ENCODE peak calls at places on chromosomes 11 and 22, in ten cellular contexts. X, G, F, M, C, D, I, N, S and T are unnamed samples. For H3K4me1, the result is how much of the 10 kb centered on the place peaks cover.

GRCh38 chr22:37690901-37691504 is 4.9 kb downstream of the NOL12 start:
- DNase-seq in X (no peak), G (no peak), F (no peak), M (no peak), C (no peak), D (peak), I (no peak), N (peak), S (no peak), T (no peak)

GRCh38 chr11:72179804-72180396 is 12.0 kb upstream of the FOLR1 start:
- DNase-seq in X (no peak), G (no peak), F (no peak), M (no peak), C (no peak), D (no peak), I (no peak), N (no peak), S (no peak), T (no peak)

GRCh38 chr11:131889146-131889577 is 518.7 kb downstream of the NTM start:
- DNase-seq in X (no peak), G (no peak), F (no peak), M (no peak), C (no peak), D (no peak), I (no peak), N (no peak), S (no peak), T (no peak)

GRCh38 chr11:44833869-44834452 is 107.2 kb downstream of the TSPAN18 start:
- DNase-seq in X (no peak), G (no peak), F (no peak), M (no peak), C (no peak), D (no peak), I (no peak), N (no peak), S (no peak), T (no peak)

GRCh38 chr22:37624017-37624365 is 15.4 kb downstream of the GGA1 start:
- DNase-seq in X (no peak), G (no peak), F (no peak), M (no peak), C (no peak), D (no peak), I (no peak), N (no peak), S (peak), T (peak)

GRCh38 chr22:32617271-32617670 is 142.7 kb downstream of the FBXO7 start:
- DNase-seq in X (no peak), G (no peak), F (no peak), M (no peak), C (no peak), D (no peak), I (no peak), N (no peak), S (no peak), T (no peak)

GRCh38 chr11:57324154-57324885 is 432 bp downstream of the TNKS1BP1 start:
- DNase-seq in X (peak), G (peak), F (peak), M (no peak), C (peak), D (peak), I (peak), N (no peak), S (peak), T (no peak)

GRCh38 chr11:65900125-65900898 is at the start of gene FOSL1:
- DNase-seq in X (peak), G (peak), F (peak), M (peak), C (peak), D (peak), I (peak), N (peak), S (peak), T (peak)

GRCh38 chr11:134360050-134360835 is 28.5 kb downstream of the GLB1L2 start:
- DNase-seq in X (peak), G (peak), F (peak), M (peak), C (no peak), D (peak), I (peak), N (peak), S (peak), T (peak)

GRCh38 chr11:57643802-57644201 is 5.9 kb downstream of the YPEL4 start:
- DNase-seq in X (no peak), G (no peak), F (peak), M (no peak), C (no peak), D (no peak), I (no peak), N (no peak), S (no peak), T (no peak)

GRCh38 chr11:46894961-46895360 is 23.4 kb downstream of the LRP4 start:
- DNase-seq in X (no peak), G (no peak), F (no peak), M (no peak), C (no peak), D (no peak), I (no peak), N (no peak), S (no peak), T (no peak)

GRCh38 chr11:114367244-114367957 is 32.9 kb downstream of the C11orf71 start:
- DNase-seq in X (no peak), G (no peak), F (no peak), M (no peak), C (no peak), D (no peak), I (no peak), N (no peak), S (no peak), T (no peak)

GRCh38 chr11:131658414-131658813 is 288.0 kb downstream of the NTM start:
- DNase-seq in X (no peak), G (no peak), F (no peak), M (no peak), C (no peak), D (peak), I (no peak), N (no peak), S (no peak), T (no peak)

GRCh38 chr11:27293500-27294417 is 69.3 kb downstream of the CCDC34 start:
- DNase-seq in X (no peak), G (no peak), F (no peak), M (no peak), C (no peak), D (no peak), I (no peak), N (no peak), S (no peak), T (no peak)

GRCh38 chr11:64590763-64591221 is at the start of gene SLC22A12:
- DNase-seq in X (no peak), G (no peak), F (no peak), M (no peak), C (no peak), D (no peak), I (no peak), N (no peak), S (no peak), T (peak)

GRCh38 chr11:69879734-69880005 is 60.5 kb upstream of the FGF3 start:
- DNase-seq in X (peak), G (no peak), F (no peak), M (no peak), C (no peak), D (no peak), I (no peak), N (no peak), S (no peak), T (no peak)

GRCh38 chr22:38745676-38746460 is 9.9 kb downstream of the SUN2 start:
- DNase-seq in X (no peak), G (no peak), F (no peak), M (no peak), C (no peak), D (no peak), I (no peak), N (no peak), S (peak), T (no peak)

GRCh38 chr22:45805413-45805812 is 133.8 kb downstream of the ATXN10 start:
- DNase-seq in X (no peak), G (no peak), F (peak), M (no peak), C (no peak), D (no peak), I (no peak), N (no peak), S (no peak), T (no peak)

GRCh38 chr11:36167729-36168128 is 121.5 kb downstream of the COMMD9 start:
- DNase-seq in X (no peak), G (no peak), F (no peak), M (no peak), C (no peak), D (no peak), I (no peak), N (no peak), S (no peak), T (no peak)

GRCh38 chr11:62556102-62556871 is 9.7 kb upstream of the AHNAK start:
- DNase-seq in X (peak), G (peak), F (peak), M (peak), C (peak), D (peak), I (peak), N (peak), S (peak), T (no peak)

GRCh38 chr22:36765131-36765942 is 10.6 kb downstream of the IFT27 start:
- DNase-seq in X (no peak), G (peak), F (no peak), M (no peak), C (no peak), D (no peak), I (no peak), N (no peak), S (no peak), T (no peak)

GRCh38 chr11:66230171-66230570 is 38.3 kb upstream of the RAB1B start:
- DNase-seq in X (no peak), G (no peak), F (no peak), M (no peak), C (no peak), D (no peak), I (no peak), N (no peak), S (no peak), T (no peak)

GRCh38 chr11:35404397-35404775 is 15.0 kb downstream of the SLC1A2 start:
- DNase-seq in X (peak), G (no peak), F (peak), M (no peak), C (no peak), D (peak), I (peak), N (no peak), S (peak), T (peak)

GRCh38 chr22:39349967-39350802 is at the start of gene SYNGR1:
- DNase-seq in X (no peak), G (peak), F (no peak), M (no peak), C (no peak), D (no peak), I (peak), N (no peak), S (no peak), T (no peak)

GRCh38 chr11:109865558-109866186 is 227.5 kb upstream of the ZC3H12C start:
- DNase-seq in X (no peak), G (no peak), F (no peak), M (no peak), C (no peak), D (peak), I (peak), N (no peak), S (no peak), T (no peak)

GRCh38 chr11:75534291-75535038 is 8.7 kb upstream of the GDPD5 start:
- DNase-seq in X (no peak), G (no peak), F (no peak), M (no peak), C (no peak), D (no peak), I (no peak), N (no peak), S (peak), T (no peak)

GRCh38 chr11:15905815-15906214 is 450.5 kb downstream of the SOX6 start:
- DNase-seq in X (no peak), G (no peak), F (no peak), M (no peak), C (no peak), D (no peak), I (no peak), N (no peak), S (no peak), T (no peak)

GRCh38 chr11:42161886-42162285 is 702.4 kb upstream of the LRRC4C start:
- DNase-seq in X (no peak), G (no peak), F (no peak), M (no peak), C (no peak), D (no peak), I (no peak), N (no peak), S (no peak), T (no peak)

GRCh38 chr11:105738972-105739574 is 129.2 kb downstream of the GRIA4 start:
- DNase-seq in X (no peak), G (no peak), F (no peak), M (no peak), C (no peak), D (no peak), I (no peak), N (no peak), S (no peak), T (no peak)

GRCh38 chr11:120601566-120601965 is 90.0 kb downstream of the GRIK4 start:
- DNase-seq in X (no peak), G (no peak), F (no peak), M (no peak), C (no peak), D (no peak), I (no peak), N (no peak), S (no peak), T (no peak)

GRCh38 chr22:46004105-46004866 is 27.3 kb upstream of the WNT7B start:
- DNase-seq in X (no peak), G (no peak), F (no peak), M (no peak), C (no peak), D (no peak), I (no peak), N (no peak), S (no peak), T (no peak)

GRCh38 chr11:62324738-62325556 is 12.3 kb upstream of the ASRGL1 start:
- DNase-seq in X (peak), G (peak), F (peak), M (no peak), C (no peak), D (peak), I (peak), N (no peak), S (peak), T (peak)

GRCh38 chr22:50220603-50221409 is 20.0 kb downstream of the SELENOO start:
- DNase-seq in X (no peak), G (no peak), F (no peak), M (no peak), C (no peak), D (no peak), I (no peak), N (no peak), S (no peak), T (peak)

GRCh38 chr11:811446-812245 is 1.9 kb downstream of the RPLP2 start:
- DNase-seq in X (no peak), G (no peak), F (no peak), M (no peak), C (no peak), D (no peak), I (no peak), N (peak), S (no peak), T (no peak)
- TF ChIP-seq POLR2A in X (no peak), G (no peak), F (peak), M (no peak), C (no peak), D (no peak), I (no peak), N (no peak), S (no peak), T (no peak)

DNA sequence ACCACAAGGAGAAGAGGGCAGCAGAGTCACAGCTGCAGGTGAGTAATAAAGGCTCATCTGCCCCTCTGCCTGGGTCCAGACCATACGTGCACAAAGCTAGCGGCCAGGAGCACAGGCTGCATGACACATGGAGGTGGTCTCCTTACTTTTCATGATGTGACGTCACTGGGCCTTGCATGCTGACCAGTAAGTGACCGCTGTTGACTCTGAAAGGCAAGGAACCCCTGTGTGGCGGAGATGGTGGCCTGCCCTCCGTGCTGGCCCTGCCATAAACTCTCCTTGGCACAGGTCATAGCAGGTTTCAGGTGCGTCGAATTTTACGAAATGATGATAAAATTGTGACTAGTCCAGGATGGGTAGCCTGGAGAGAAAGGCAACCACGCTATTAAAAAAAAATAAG is 7.6 kb upstream of the PARVG start:
- DNase-seq in X (no peak), G (no peak), F (no peak), M (no peak), C (no peak), D (no peak), I (no peak), N (no peak), S (no peak), T (no peak)
- H3K4me1 ChIP-seq in X (under half), G (under half), F (under half), M (under half), C (under half), D (under half), I (under half), N (under half), S (under half), T (under half)

DNA sequence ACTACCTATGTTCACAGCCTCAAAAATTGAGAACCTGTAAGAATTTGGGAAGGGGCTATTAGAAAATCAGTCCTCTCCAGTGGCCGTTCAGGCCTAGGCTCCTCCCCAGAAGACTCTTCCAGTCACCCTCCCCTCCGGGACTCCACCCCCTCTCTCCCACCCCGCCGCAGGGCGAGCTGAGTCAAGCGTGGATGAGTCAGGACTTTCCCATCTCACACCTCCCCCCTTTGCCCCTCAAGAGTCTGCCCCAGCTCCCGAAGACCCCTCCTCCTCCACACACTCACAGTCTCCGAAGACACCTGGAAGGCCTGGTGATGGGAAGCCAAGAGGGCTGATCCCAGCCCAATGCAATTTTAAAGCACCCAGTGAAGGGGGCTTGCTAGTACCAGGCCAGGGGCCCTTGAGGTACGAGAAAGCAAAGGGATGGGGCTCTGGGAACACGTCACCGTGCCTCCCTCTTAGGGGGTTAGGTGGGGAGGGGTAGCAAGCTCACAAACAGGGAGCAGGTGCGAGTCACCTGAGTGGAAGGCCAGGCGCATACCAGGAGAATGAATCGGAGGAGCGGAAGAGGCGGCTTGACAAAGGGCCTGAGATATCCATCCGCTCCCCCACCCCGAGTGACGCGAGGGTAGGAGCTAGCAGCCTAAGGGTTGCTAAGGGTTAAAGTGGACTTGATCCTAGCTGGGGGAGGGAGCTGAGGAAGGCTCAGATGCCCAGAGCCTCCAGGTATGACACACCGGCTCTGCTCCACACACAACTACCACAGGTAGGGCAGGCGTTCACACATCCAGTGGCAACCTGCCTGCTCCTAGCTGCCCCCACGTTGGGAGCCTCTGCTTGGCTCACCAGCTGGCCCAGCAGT is 13.6 kb downstream of the BCL9L start:
- DNase-seq in X (peak), G (peak), F (peak), M (peak), C (no peak), D (peak), I (peak), N (peak), S (peak), T (peak)
- TF ChIP-seq POLR2A in X (no peak), G (peak), F (no peak), M (peak), C (peak), D (peak), I (peak), N (peak), S (no peak), T (no peak)

DNA sequence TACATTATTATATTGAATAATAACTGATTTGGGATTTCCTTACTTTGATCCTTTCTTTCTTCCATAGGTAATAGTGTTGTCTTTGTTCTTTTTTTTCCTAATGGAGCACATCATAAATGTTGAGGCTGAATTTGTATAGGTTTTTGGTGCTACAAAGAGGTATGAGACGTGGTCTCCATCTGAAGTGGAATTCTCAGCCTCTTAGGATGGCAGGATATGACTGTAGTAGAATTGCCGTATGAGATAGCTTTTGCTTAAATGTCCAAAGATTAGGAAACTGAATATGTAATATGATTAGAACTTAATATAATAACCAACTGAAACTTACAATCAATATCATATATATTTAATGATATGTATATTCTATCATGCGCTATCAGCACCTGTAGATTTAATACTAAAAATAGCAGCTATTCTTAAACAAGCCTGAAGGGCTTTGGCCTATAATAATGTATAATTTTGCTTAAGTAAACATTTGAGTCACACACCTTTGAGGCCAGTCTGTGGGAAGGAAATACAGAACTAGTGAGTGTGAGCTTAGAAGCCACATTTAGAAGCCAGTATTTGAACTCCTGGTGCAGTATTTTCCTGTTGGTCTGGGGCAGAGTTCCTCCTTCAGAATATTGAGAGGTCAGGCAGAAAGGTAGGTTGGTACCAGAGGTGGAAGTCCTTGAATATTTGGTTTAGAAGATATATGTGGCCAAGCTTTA is 62.6 kb downstream of the SWAP70 start:
- DNase-seq in X (no peak), G (no peak), F (peak), M (no peak), C (no peak), D (no peak), I (no peak), N (no peak), S (no peak), T (no peak)
- H3K4me1 ChIP-seq in X (under half), G (under half), F (under half), M (under half), C (under half), D (under half), I (under half), N (under half), S (under half), T (under half)